ENCODE peak calls at places on chromosomes 3 and 15, in five cellular contexts. B, F, E, D and R are unnamed samples.

GRCh38 chr15:77025941-77026411 is 31.1 kb downstream of the PSTPIP1 start:
- DNase-seq in D (no peak), E (no peak), F (peak; percentile 17), B (peak; percentile 41), R (no peak)

GRCh38 chr3:48320994-48321393 is 12.5 kb downstream of the SPINK8 start:
- DNase-seq in E (no peak), D (no peak), B (no peak), F (no peak), R (no peak)

GRCh38 chr15:86624261-86625036 is 544.8 kb downstream of the AGBL1 start:
- DNase-seq in F (peak; percentile 78), E (peak; percentile 71), B (no peak), D (peak; percentile 93), R (peak; percentile 82)

GRCh38 chr3:64908292-64908691 is 220.5 kb upstream of the ADAMTS9 start:
- DNase-seq in B (no peak), D (no peak), E (no peak), F (no peak), R (no peak)

GRCh38 chr3:48268381-48268935 is 27.6 kb downstream of the ZNF589 start:
- DNase-seq in F (no peak), D (no peak), B (no peak), E (peak; percentile 75), R (no peak)

GRCh38 chr3:48885753-48886152 is 12.9 kb downstream of the SLC25A20 start:
- DNase-seq in E (no peak), F (no peak), B (no peak), D (peak; percentile 26), R (no peak)

GRCh38 chr15:94644433-94644832 is 413.1 kb downstream of the MCTP2 start:
- DNase-seq in B (no peak), D (no peak), E (no peak), F (no peak), R (no peak)

GRCh38 chr3:152185941-152186630 is 82.6 kb upstream of the MBNL1 start:
- DNase-seq in B (no peak), F (no peak), D (no peak), E (no peak), R (no peak)

GRCh38 chr3:145557405-145557804 is 603.6 kb downstream of the PLOD2 start:
- DNase-seq in E (no peak), D (peak; percentile 60), F (no peak), B (no peak), R (no peak)

GRCh38 chr15:87419341-87419740 is 837.2 kb downstream of the NTRK3 start:
- DNase-seq in E (no peak), F (no peak), B (no peak), D (no peak), R (no peak)

GRCh38 chr3:126393563-126393962 is 1.1 kb upstream of the CFAP100 start:
- DNase-seq in D (no peak), E (no peak), F (no peak), B (no peak), R (no peak)

GRCh38 chr15:71934446-71934845 is 124.1 kb downstream of the NR2E3 start:
- DNase-seq in F (no peak), D (no peak), B (no peak), E (no peak), R (no peak)

GRCh38 chr3:46913644-46914043 is 36.1 kb downstream of the PTH1R start:
- DNase-seq in D (peak; percentile 43), F (peak; percentile 18), B (peak; percentile 55), E (no peak), R (peak; percentile 35)

DNA sequence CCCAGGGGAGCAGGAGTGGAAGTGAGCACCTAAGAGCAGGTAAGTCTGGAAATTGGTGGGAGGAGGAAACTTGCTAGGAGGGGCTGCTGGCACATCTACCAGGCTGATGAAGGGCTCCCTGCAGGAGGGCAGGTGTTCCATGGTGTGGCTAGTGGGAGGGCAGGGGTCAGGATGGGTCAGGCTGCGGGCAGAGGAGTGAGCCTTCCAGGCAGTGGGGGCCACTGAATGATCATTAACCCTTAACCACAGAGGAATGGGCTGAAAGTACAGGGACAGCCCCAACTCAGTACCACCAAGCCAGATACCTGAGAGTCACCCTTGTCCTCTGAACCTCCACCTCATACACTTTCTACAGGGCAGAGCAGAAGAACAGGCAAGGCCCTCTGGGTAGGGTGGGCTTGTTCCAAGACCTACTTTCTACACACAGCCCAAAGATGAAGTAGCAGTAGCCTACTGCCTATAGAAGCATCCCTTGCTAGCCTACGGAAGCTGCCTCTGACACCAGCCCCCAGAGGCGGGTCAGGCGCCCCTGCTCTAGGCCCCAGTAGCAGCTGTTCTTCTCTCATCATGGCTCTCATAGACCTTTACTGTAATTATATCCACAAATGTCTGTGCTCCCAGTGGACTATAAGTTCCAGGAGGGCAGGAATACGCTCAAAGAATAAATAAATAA is 4.6 kb downstream of the RAB6B start:
- DNase-seq in D (no peak), F (no peak), E (no peak), B (peak; percentile 58), R (no peak)
- H3K4me3 ChIP-seq in D (no peak overlapping the region), F (no peak overlapping the region), E (no peak overlapping the region), B (no peak overlapping the region), R (no peak overlapping the region)

GRCh38 chr3:196232154-196232881 is 16.0 kb downstream of the SLC51A start:
- DNase-seq in F (no peak), D (no peak), B (no peak), E (no peak), R (no peak)
- H3K4me3 ChIP-seq in F (no peak overlapping the region), D (no peak overlapping the region), B (no peak overlapping the region), E (no peak overlapping the region), R (no peak overlapping the region)

GRCh38 chr3:9653565-9654248 is 4.4 kb downstream of the MTMR14 start:
- DNase-seq in E (no peak), D (no peak), F (no peak), B (no peak), R (no peak)
- H3K4me3 ChIP-seq in E (no peak overlapping the region), D (no peak overlapping the region), F (no peak overlapping the region), B (no peak overlapping the region), R (no peak overlapping the region)

GRCh38 chr3:183533410-183534132 is 21.9 kb downstream of the KLHL6 start:
- DNase-seq in B (no peak), D (no peak), E (no peak), F (no peak), R (no peak)
- H3K4me3 ChIP-seq in B (no peak overlapping the region), D (no peak overlapping the region), E (no peak overlapping the region), F (no peak overlapping the region), R (no peak overlapping the region)